ENCODE peak calls at places on chromosomes 16 and 17, in six cellular contexts. Y is Caco-2, T is aorta, R is heart right ventricle, E is mucosa of descending colon, V is right lobe of liver. N is an unnamed sample. For H3K4me1, the result is how much of the 10 kb centered on the place peaks cover.

GRCh38 chr16:68319185-68319908 is 8.5 kb downstream of the PRMT7 start:
- DNase-seq in Y (no peak), T (no peak), R (no peak), E (no peak), V (no peak), N (no peak)

GRCh38 chr16:12811441-12812198 is 7.9 kb upstream of the CPPED1 start:
- DNase-seq in Y (no peak), T (no peak), R (no peak), E (no peak), V (no peak), N (no peak)

GRCh38 chr16:49637511-49637910 is 218.4 kb downstream of the ZNF423 start:
- DNase-seq in Y (no peak), T (no peak), R (no peak), E (no peak), V (no peak), N (no peak)

GRCh38 chr16:23679274-23679985 is 741 bp downstream of the PLK1 start:
- DNase-seq in Y (peak), T (no peak), R (no peak), E (peak), V (no peak), N (no peak)

GRCh38 chr17:41687828-41688640 is 651 bp upstream of the EIF1 start:
- DNase-seq in Y (peak), T (peak), R (peak), E (peak), V (no peak), N (peak)

GRCh38 chr17:28347261-28347891 is 10.0 kb downstream of the POLDIP2 start:
- DNase-seq in Y (no peak), T (peak), R (no peak), E (no peak), V (peak), N (no peak)

GRCh38 chr16:58158137-58158536 is 29.0 kb upstream of the CFAP20 start:
- DNase-seq in Y (no peak), T (no peak), R (no peak), E (no peak), V (no peak), N (no peak)

GRCh38 chr17:40290629-40291296 is 3.1 kb downstream of the CDC6 start:
- DNase-seq in Y (peak), T (no peak), R (no peak), E (peak), V (no peak), N (no peak)

GRCh38 chr17:6455321-6455705 is 11.1 kb downstream of the PIMREG start:
- DNase-seq in Y (no peak), T (peak), R (no peak), E (peak), V (no peak), N (no peak)

GRCh38 chr16:73853968-73854367 is 442.6 kb upstream of the PSMD7 start:
- DNase-seq in Y (no peak), T (no peak), R (no peak), E (peak), V (no peak), N (no peak)

GRCh38 chr17:68805609-68806008 is 149.6 kb downstream of the ABCA8 start:
- DNase-seq in Y (no peak), T (no peak), R (no peak), E (no peak), V (no peak), N (no peak)

GRCh38 chr17:7842950-7843535 is 9.0 kb downstream of the KDM6B start:
- DNase-seq in Y (no peak), T (peak), R (peak), E (peak), V (peak), N (peak)

GRCh38 chr17:61340431-61340830 is 59.2 kb upstream of the TBX2 start:
- DNase-seq in Y (no peak), T (no peak), R (no peak), E (no peak), V (no peak), N (no peak)

GRCh38 chr16:30949655-30950515 is 1.0 kb downstream of the ORAI3 start:
- DNase-seq in Y (peak), T (peak), R (peak), E (peak), V (peak), N (peak)

GRCh38 chr17:9120471-9120870 is 99.2 kb downstream of the NTN1 start:
- DNase-seq in Y (peak), T (no peak), R (no peak), E (no peak), V (no peak), N (no peak)

GRCh38 chr17:8785547-8786412 is 13.4 kb downstream of the MFSD6L start:
- DNase-seq in Y (peak), T (peak), R (peak), E (peak), V (peak), N (peak)

GRCh38 chr17:8621585-8621984 is 8.9 kb downstream of the MYH10 start:
- DNase-seq in Y (no peak), T (no peak), R (no peak), E (no peak), V (no peak), N (no peak)

GRCh38 chr17:77427471-77427991 is 286.8 kb downstream of the SEC14L1 start:
- DNase-seq in Y (no peak), T (peak), R (peak), E (peak), V (no peak), N (peak)

GRCh38 chr17:77428020-77428781 is 287.4 kb downstream of the SEC14L1 start:
- DNase-seq in Y (no peak), T (no peak), R (no peak), E (peak), V (peak), N (peak)

GRCh38 chr17:77424585-77425344 is 284.0 kb downstream of the SEC14L1 start:
- DNase-seq in Y (no peak), T (peak), R (peak), E (peak), V (peak), N (peak)

GRCh38 chr17:77426676-77427386 is 286.1 kb downstream of the SEC14L1 start:
- DNase-seq in Y (no peak), T (no peak), R (no peak), E (no peak), V (no peak), N (no peak)

DNA sequence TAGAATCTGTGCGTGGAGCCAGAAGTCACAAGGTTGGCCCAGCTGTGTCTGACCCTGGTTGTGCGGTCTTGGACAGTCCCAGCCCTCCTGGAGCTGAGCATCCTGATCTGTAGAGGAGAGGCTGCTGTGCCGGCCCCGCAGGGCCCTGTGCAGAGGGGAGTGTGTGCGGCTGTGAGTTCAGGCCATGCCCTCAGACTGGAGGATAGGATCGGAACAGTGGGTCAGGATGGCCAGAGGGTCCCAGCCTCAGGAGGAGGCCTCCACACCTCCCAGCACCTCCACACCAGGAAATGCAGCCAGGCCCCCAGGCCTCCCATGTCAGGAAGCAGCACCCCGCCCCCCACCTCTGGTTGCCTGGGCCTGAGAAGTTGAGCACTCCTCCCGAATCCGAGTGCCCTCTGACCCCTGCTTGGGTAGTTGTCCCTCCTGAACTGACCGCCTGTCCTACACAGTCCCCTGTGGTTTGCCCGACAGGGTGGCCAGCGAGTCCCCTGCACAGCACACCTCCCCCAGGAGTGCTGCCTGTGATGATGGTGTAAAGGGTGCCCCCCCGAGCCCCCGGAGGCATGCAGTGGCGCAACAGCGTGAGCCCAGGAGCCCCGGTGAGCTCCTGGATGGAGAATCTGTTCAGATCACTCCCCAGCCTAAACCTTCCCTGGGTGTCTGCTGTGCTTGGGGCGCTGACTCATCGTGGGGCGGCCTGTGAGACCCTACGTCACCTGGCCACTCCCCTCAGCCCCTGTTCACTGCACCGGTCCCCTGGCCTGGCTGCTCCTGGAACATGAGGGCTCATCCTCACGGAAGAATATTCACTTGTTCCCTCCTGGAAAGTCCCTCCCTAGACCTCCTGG is 285.2 kb downstream of the SEC14L1 start:
- DNase-seq in Y (no peak), T (no peak), R (no peak), E (no peak), V (no peak), N (peak)
- H3K4me1 ChIP-seq in Y (under half), T (under half), R (half or more), E (under half), V (half or more), N (half or more)

DNA sequence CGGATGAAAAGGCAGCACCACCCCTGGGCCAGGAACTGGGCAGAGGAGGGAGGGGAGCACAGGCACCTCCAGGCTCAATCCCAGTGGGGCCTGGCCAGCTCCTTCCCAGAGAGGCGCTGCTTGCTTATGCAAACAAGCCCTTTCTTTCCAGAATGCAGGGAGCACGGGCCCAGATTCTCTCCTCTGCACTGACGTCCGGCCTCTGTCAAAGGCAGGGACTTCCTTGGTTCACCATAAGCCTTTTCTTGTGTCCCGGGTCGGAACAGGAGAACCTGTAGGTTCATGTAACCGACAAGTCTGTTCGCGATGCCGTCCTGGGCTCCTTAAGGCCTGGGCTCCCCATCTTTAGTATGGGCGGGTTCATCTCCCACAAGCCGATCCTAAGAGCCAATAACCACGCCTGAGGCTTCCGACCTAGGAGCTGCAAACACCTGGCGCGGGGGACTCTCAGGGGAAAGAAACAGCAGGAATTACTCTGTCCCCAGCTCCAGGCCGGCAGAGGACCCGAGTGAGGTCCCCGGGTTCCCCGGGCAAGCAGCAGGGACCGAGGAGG is 16.3 kb downstream of the ENPP7 start:
- DNase-seq in Y (no peak), T (no peak), R (no peak), E (no peak), V (no peak), N (no peak)
- H3K4me3 ChIP-seq in Y (no peak), T (no peak), R (no peak), E (no peak), V (no peak), N (no peak)

GRCh38 chr17:47823519-47823918 is 1.9 kb upstream of the OSBPL7 start:
- DNase-seq in Y (no peak), T (no peak), R (no peak), E (no peak), V (no peak), N (no peak)
- H3K4me1 ChIP-seq in Y (under half), T (under half), R (under half), E (under half), V (under half), N (under half)

GRCh38 chr16:77323695-77324094 is 111.1 kb downstream of the ADAMTS18 start:
- DNase-seq in Y (no peak), T (no peak), R (no peak), E (no peak), V (no peak), N (no peak)
- H3K4me3 ChIP-seq in Y (no peak), T (no peak), R (no peak), E (no peak), V (no peak), N (no peak)

DNA sequence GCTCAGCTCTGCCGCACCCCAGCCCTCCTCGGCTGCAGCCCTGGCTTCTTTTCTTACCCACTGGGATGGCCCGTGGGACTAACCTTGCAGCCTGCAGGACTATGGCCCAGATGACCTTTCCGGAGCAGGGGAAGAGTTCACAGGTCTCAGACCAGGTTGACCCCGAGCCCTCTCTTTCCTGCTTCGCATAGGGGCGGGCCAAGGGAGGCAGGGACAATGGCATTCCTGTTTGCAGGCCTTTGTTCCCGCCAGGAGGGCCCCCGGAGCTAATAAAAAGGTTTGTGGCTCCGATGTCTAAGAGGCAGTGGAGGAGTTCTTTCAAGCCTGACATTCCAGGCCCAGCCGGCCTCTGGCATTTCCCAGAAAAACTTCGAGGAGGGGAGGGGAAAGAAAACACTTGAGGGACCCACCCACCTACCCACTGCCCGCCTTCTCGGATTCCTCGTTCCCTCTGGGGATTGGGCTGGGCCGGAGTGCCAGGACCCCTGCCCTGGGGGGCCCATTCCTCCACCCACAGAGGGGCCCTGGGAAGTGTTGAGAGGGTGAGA is 5.8 kb upstream of the SOCS3 start:
- DNase-seq in Y (peak), T (no peak), R (no peak), E (no peak), V (no peak), N (no peak)
- H3K4me1 ChIP-seq in Y (half or more), T (under half), R (under half), E (under half), V (under half), N (under half)

DNA sequence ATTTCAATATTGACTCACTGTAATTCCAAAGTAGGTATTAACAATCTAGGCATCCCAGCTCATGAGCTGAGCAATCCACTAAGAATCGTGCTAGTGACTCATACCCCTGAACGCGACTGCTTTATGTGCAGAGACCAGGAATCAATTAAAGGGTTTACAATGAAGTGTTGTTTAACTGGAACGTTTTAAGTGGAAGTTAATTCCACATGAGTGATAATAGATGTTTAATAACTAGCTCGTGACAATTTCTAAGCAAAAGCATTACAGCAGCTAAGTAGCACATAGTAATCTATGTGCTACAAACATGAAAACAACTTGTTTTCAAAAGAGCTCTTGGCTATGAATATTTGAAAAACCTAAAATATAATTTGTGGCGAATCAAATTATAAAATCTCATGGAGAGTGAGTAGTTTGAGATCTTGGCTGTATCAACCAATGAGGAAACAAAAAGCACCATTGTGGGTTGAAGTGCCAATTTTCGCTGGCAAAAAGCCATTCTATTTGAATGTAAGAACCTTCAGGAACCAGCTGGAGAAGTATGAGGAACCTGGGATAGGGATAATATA is 9.4 kb downstream of the GJC1 start:
- DNase-seq in Y (no peak), T (no peak), R (no peak), E (no peak), V (no peak), N (no peak)
- H3K4me3 ChIP-seq in Y (no peak), T (no peak), R (no peak), E (no peak), V (no peak), N (no peak)

GRCh38 chr17:18191967-18192366 is 8.3 kb downstream of the ALKBH5 start:
- DNase-seq in Y (peak), T (no peak), R (no peak), E (no peak), V (no peak), N (no peak)

GRCh38 chr17:18195246-18195645 is 11.6 kb downstream of the ALKBH5 start:
- DNase-seq in Y (no peak), T (no peak), R (no peak), E (no peak), V (no peak), N (no peak)

GRCh38 chr17:18191071-18191667 is 7.5 kb downstream of the ALKBH5 start:
- DNase-seq in Y (no peak), T (no peak), R (no peak), E (no peak), V (no peak), N (no peak)

GRCh38 chr17:18194804-18195203 is 11.2 kb downstream of the ALKBH5 start:
- DNase-seq in Y (no peak), T (no peak), R (no peak), E (no peak), V (no peak), N (no peak)

GRCh38 chr17:18194394-18194793 is 10.8 kb downstream of the ALKBH5 start:
- DNase-seq in Y (no peak), T (no peak), R (no peak), E (no peak), V (no peak), N (no peak)
- H3K4me1 ChIP-seq in Y (under half), T (under half), R (half or more), E (under half), V (under half), N (half or more)

GRCh38 chr17:511833-512251 is 159.2 kb upstream of the RPH3AL start:
- DNase-seq in Y (no peak), T (no peak), R (no peak), E (no peak), V (no peak), N (no peak)
- H3K4me3 ChIP-seq in Y (no peak), T (no peak), R (no peak), E (no peak), V (no peak), N (peak)

GRCh38 chr16:22214402-22214801 is 8.3 kb downstream of the EEF2K start:
- DNase-seq in Y (no peak), T (no peak), R (no peak), E (no peak), V (no peak), N (no peak)

GRCh38 chr16:22216191-22216831 is 10.2 kb downstream of the EEF2K start:
- DNase-seq in Y (no peak), T (no peak), R (no peak), E (no peak), V (no peak), N (no peak)

GRCh38 chr16:22213801-22214200 is 7.7 kb downstream of the EEF2K start:
- DNase-seq in Y (no peak), T (no peak), R (no peak), E (no peak), V (no peak), N (no peak)

GRCh38 chr16:22213236-22213635 is 7.2 kb downstream of the EEF2K start:
- DNase-seq in Y (no peak), T (no peak), R (no peak), E (no peak), V (no peak), N (no peak)

DNA sequence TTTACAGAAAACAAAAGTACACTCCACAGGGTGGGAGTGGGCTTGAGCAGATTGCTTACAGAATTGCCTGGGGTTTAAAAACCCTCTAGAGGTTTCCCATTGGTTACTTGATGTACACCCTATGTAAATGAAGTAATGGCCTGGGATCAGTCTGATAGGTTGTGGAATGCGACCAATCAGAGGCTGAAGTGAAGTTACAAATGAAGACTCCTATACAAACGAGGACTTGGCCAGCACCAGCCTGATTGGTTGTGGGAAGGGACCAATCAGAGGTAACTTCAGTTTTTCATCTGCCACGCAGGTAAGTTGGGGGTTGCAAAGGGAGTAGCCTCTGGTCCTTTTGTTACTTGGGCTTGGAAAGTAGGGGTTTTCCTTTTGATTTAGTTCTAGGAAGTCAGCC is 8.8 kb downstream of the EEF2K start:
- DNase-seq in Y (no peak), T (no peak), R (no peak), E (no peak), V (no peak), N (no peak)
- H3K4me1 ChIP-seq in Y (under half), T (under half), R (under half), E (under half), V (under half), N (half or more)

DNA sequence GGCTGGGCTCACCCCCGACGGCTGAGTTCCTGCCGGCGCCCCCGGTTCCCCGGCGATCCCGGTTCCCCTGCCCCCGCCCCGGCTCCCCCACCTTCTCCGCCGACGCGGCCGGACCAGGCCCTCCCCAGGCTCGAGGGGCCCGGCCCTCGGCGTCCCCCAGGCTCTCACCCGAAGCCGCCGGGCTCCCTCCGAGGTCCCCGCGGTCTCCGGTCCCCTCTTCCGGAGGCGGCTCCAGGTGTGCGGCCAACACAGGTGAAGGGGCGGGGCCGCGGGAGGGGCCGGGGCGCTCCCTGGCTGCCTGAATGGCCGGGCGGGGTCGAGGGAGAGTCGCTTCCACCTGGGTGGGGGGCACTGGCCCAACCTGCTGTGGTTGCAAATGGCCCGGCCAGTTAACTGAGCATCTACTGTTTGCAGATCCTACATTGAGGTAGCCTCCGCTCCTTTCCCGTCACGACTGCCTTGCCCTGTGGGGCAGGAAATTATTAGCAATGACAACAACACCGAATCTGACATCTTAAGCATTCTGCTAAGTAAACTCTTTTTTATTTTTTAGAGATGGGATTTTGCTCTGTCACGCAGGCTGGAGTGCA is at the start of gene BICDL2:
- DNase-seq in Y (peak), T (no peak), R (no peak), E (peak), V (no peak), N (no peak)
- H3K4me3 ChIP-seq in Y (peak), T (no peak), R (no peak), E (peak), V (no peak), N (no peak)

N was measured in psoas muscle.